ENCODE peak calls at places on chromosome 9, in four cellular contexts. O is CD8-positive, alpha-beta T cell; W is SJSA1; N is BE2C. A is an unnamed sample.

GRCh38 chr9:2418619-2419018 is 203.0 kb upstream of the VLDLR start:
- DNase-seq in W (no peak), O (no peak), N (no peak), A (no peak)

GRCh38 chr9:109027176-109027575 is 13.9 kb upstream of the CTNNAL1 start:
- DNase-seq in N (no peak), O (no peak), W (no peak), A (no peak)

GRCh38 chr9:99966720-99967119 is 60.3 kb downstream of the STX17 start:
- DNase-seq in N (no peak), W (no peak), O (no peak), A (no peak)

GRCh38 chr9:16626577-16627130 is 243.8 kb downstream of the BNC2 start:
- DNase-seq in O (no peak), N (peak; percentile 55), W (peak; percentile 49), A (no peak)

GRCh38 chr9:87035868-87036267 is 88.6 kb upstream of the GAS1 start:
- DNase-seq in O (no peak), W (no peak), N (no peak), A (no peak)

GRCh38 chr9:33139421-33140228 is 27.5 kb downstream of the B4GALT1 start:
- DNase-seq in N (peak; percentile 29), W (no peak), O (no peak), A (no peak)

GRCh38 chr9:34994429-34995287 is 5.1 kb downstream of the DNAJB5 start:
- DNase-seq in O (no peak), W (no peak), N (peak; percentile 57), A (no peak)

GRCh38 chr9:92425578-92425977 is 1.3 kb upstream of the OMD start:
- DNase-seq in O (no peak), N (no peak), W (no peak), A (no peak)

GRCh38 chr9:110048473-110048975 is 159.4 kb downstream of the C9orf152 start:
- DNase-seq in W (peak; percentile 71), N (peak; percentile 65), O (peak; percentile 65), A (peak; percentile 94)

GRCh38 chr9:88658311-88658822 is 123.4 kb downstream of the NXNL2 start:
- DNase-seq in W (peak; percentile 74), O (no peak), N (peak; percentile 44), A (no peak)

GRCh38 chr9:112233769-112234168 is 58.7 kb upstream of the SUSD1 start:
- DNase-seq in N (no peak), O (no peak), W (no peak), A (no peak)

GRCh38 chr9:121645853-121646807 is 5.3 kb upstream of the DAB2IP start:
- DNase-seq in W (no peak), N (no peak), O (no peak), A (no peak)

GRCh38 chr9:76911971-76912370 is 6.1 kb upstream of the PRUNE2 start:
- DNase-seq in O (no peak), N (no peak), W (no peak), A (no peak)

GRCh38 chr9:17509698-17510097 is 69.2 kb upstream of the SH3GL2 start:
- DNase-seq in N (no peak), O (no peak), W (no peak), A (no peak)

GRCh38 chr9:18682907-18683306 is 209.0 kb downstream of the ADAMTSL1 start:
- DNase-seq in O (no peak), N (no peak), W (no peak), A (no peak)

GRCh38 chr9:18688581-18688980 is 214.6 kb downstream of the ADAMTSL1 start:
- DNase-seq in W (no peak), N (no peak), O (no peak), A (no peak)

GRCh38 chr9:18684608-18685317 is 210.8 kb downstream of the ADAMTSL1 start:
- DNase-seq in W (no peak), N (no peak), O (no peak), A (no peak)

GRCh38 chr9:18678846-18679245 is 204.9 kb downstream of the ADAMTSL1 start:
- DNase-seq in N (no peak), O (no peak), W (no peak), A (no peak)

DNA sequence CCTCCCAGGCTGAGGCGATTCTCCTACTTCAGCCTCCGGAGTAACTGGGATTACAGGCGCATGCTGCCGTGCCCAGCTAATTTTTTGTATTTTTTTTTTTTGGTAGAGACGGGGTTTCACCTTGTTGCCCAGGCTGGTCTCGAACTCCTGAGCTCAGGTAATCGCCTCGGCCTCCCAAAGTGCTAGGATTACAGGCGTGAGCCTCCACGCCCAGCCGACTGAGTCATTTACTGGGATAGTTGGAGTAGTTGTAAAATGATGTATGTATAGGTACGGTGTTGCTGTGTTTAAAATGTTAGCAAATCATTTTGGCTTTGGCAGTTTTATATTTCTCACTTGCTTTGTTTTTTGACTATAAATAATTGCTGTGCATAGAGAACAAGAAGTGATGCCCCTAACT is 209.4 kb downstream of the ADAMTSL1 start:
- DNase-seq in N (no peak), W (no peak), O (no peak), A (no peak)
- H3K4me3 ChIP-seq in N (no peak overlapping the region), W (no peak overlapping the region), O (no peak overlapping the region), A (no peak overlapping the region)

GRCh38 chr9:134026981-134027380 is 1.7 kb downstream of the BRD3OS start:
- DNase-seq in N (no peak), W (no peak), O (no peak), A (no peak)

GRCh38 chr9:134026561-134026960 is 1.3 kb downstream of the BRD3OS start:
- DNase-seq in O (no peak), N (no peak), W (no peak), A (no peak)

GRCh38 chr9:134025606-134026541 is 593 bp downstream of the BRD3OS start:
- DNase-seq in N (peak; percentile 59), W (no peak), O (peak; percentile 70), A (no peak)

GRCh38 chr9:134024828-134025605 is at the start of gene BRD3OS:
- DNase-seq in N (peak; percentile 99), O (peak; percentile 91), W (peak; percentile 98), A (peak; percentile 99)

GRCh38 chr9:134024393-134024792 is 888 bp upstream of the BRD3OS start:
- DNase-seq in W (no peak), N (no peak), O (no peak), A (no peak)
- H3K4me3 ChIP-seq in W (peak overlapping the region; percentile 16), N (peak overlapping the region; percentile 20), O (no peak overlapping the region), A (no peak overlapping the region)

GRCh38 chr9:114389612-114390368 is 2.0 kb upstream of the AKNA start:
- DNase-seq in O (no peak), N (no peak), W (no peak), A (no peak)

GRCh38 chr9:114386886-114387677 is 700 bp downstream of the AKNA start:
- DNase-seq in N (no peak), W (no peak), O (peak; percentile 64), A (peak; percentile 83)

GRCh38 chr9:114390952-114391351 is 3.2 kb upstream of the AKNA start:
- DNase-seq in O (no peak), W (no peak), N (no peak), A (no peak)

GRCh38 chr9:114387678-114388431 is at the start of gene AKNA:
- DNase-seq in O (peak; percentile 94), W (peak; percentile 65), N (no peak), A (peak; percentile 92)

GRCh38 chr9:114388764-114389375 is 1.1 kb upstream of the AKNA start:
- DNase-seq in W (no peak), N (no peak), O (no peak), A (no peak)
- H3K4me3 ChIP-seq in W (no peak overlapping the region), N (no peak overlapping the region), O (peak overlapping the region; percentile 89), A (no peak overlapping the region)

GRCh38 chr9:97930972-97931371 is 7.0 kb downstream of the HEMGN start:
- DNase-seq in O (no peak), W (no peak), N (no peak), A (no peak)
- H3K4me3 ChIP-seq in O (peak overlapping the region; percentile 3), W (no peak overlapping the region), N (no peak overlapping the region), A (no peak overlapping the region)

GRCh38 chr9:133536080-133536479 is 1.6 kb downstream of the ADAMTSL2 start:
- DNase-seq in O (no peak), N (no peak), W (no peak), A (no peak)

GRCh38 chr9:133532937-133533668 is 1.4 kb upstream of the ADAMTSL2 start:
- DNase-seq in N (peak; percentile 90), O (peak; percentile 70), W (peak; percentile 62), A (peak; percentile 76)

GRCh38 chr9:133533878-133534277 is 626 bp upstream of the ADAMTSL2 start:
- DNase-seq in N (peak; percentile 56), O (no peak), W (no peak), A (no peak)

GRCh38 chr9:133535285-133535877 is 877 bp downstream of the ADAMTSL2 start:
- DNase-seq in W (no peak), N (no peak), O (no peak), A (no peak)

GRCh38 chr9:133534346-133535284 is at the start of gene ADAMTSL2:
- DNase-seq in W (no peak), N (peak; percentile 94), O (peak; percentile 56), A (peak; percentile 89)
- H3K4me3 ChIP-seq in W (no peak within 1 kb of the TSS), N (peak within 1 kb of the TSS; percentile 58), O (peak within 1 kb of the TSS; percentile 46), A (no peak within 1 kb of the TSS)

GRCh38 chr9:83920942-83921707 is at the start of gene KIF27:
- DNase-seq in O (peak; percentile 98), N (peak; percentile 100), W (peak; percentile 98), A (peak; percentile 100)
- H3K4me3 ChIP-seq in O (peak within 1 kb of the TSS; percentile 86), N (peak within 1 kb of the TSS; percentile 60), W (peak within 1 kb of the TSS; percentile 63), A (peak within 1 kb of the TSS; percentile 87)

A was measured in aorta.